ENCODE peak calls at places on chromosomes 11 and 22, in seven cellular contexts. Y, I, N, O, C, W and H are unnamed samples.

GRCh38 chr22:41687901-41688364 is 734 bp downstream of the SNU13 start:
- DNase-seq in N (no peak), Y (no peak), O (peak; percentile 24), C (peak; percentile 52), W (peak; percentile 35), I (peak; percentile 6), H (peak; percentile 54)

GRCh38 chr11:12968101-12968500 is 41.0 kb upstream of the RASSF10 start:
- DNase-seq in I (peak; percentile 69), C (no peak), O (no peak), N (no peak), Y (no peak), W (peak; percentile 73), H (no peak)

GRCh38 chr11:86548278-86548917 is 124.0 kb downstream of the ME3 start:
- DNase-seq in Y (no peak), N (no peak), I (no peak), C (peak; percentile 64), W (no peak), O (peak; percentile 56), H (no peak)

GRCh38 chr11:66491315-66491935 is 11.2 kb downstream of the DPP3 start:
- DNase-seq in I (no peak), W (no peak), C (no peak), N (no peak), O (no peak), Y (no peak), H (peak; percentile 59)

GRCh38 chr11:70517996-70518907 is 119.9 kb downstream of the CTTN start:
- DNase-seq in C (no peak), N (no peak), Y (no peak), W (peak; percentile 95), I (peak; percentile 56), O (peak; percentile 15), H (no peak)

GRCh38 chr22:21087119-21087518 is 41.4 kb downstream of the LRRC74B start:
- DNase-seq in N (no peak), W (no peak), Y (no peak), O (no peak), I (no peak), C (no peak), H (no peak)

GRCh38 chr11:119100246-119100959 is 1.2 kb downstream of the DPAGT1 start:
- DNase-seq in N (no peak), C (peak; percentile 50), O (peak; percentile 60), Y (no peak), W (peak; percentile 48), I (peak; percentile 76), H (peak; percentile 55)

GRCh38 chr11:45663486-45664375 is 1.7 kb downstream of the CHST1 start:
- DNase-seq in O (no peak), Y (no peak), I (peak; percentile 3), N (no peak), C (no peak), W (no peak), H (no peak)

GRCh38 chr11:19977941-19978340 is 182.3 kb downstream of the DBX1 start:
- DNase-seq in N (no peak), O (no peak), W (no peak), I (no peak), Y (no peak), C (no peak), H (no peak)

DNA sequence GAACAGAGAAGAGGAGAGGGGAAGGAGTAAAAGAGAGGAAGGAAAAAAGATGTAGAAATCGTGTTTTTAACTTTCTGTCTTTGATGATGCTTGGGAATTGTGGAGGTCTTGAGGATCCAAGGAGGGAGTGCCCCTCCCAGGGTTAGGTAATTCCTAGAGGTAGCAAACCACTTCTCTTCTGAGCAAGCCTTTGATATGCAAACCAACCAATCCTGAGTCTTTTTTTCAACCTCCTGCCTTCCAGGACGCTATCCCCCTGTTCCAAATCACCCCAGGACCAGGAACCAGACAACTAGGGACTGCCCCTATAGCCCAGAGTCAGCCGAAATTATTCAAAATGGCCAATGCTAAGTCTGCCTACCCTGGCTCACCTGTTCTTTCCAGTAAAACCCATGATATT is 236.3 kb downstream of the MIAT start:
- DNase-seq in W (no peak), O (no peak), C (no peak), Y (no peak), N (no peak), I (no peak), H (no peak)
- H3K9ac ChIP-seq in W (no peak overlapping the region), O (no peak overlapping the region), C (no peak overlapping the region), Y (no peak overlapping the region), N (no peak overlapping the region), I (no peak overlapping the region), H (no peak overlapping the region)

GRCh38 chr11:97109078-97109477 is 719.3 kb downstream of the JRKL start:
- DNase-seq in O (no peak), N (no peak), W (no peak), I (no peak), Y (no peak), C (no peak), H (no peak)
- H3K9ac ChIP-seq in O (no peak overlapping the region), N (no peak overlapping the region), W (no peak overlapping the region), I (no peak overlapping the region), Y (no peak overlapping the region), C (no peak overlapping the region), H (no peak overlapping the region)

DNA sequence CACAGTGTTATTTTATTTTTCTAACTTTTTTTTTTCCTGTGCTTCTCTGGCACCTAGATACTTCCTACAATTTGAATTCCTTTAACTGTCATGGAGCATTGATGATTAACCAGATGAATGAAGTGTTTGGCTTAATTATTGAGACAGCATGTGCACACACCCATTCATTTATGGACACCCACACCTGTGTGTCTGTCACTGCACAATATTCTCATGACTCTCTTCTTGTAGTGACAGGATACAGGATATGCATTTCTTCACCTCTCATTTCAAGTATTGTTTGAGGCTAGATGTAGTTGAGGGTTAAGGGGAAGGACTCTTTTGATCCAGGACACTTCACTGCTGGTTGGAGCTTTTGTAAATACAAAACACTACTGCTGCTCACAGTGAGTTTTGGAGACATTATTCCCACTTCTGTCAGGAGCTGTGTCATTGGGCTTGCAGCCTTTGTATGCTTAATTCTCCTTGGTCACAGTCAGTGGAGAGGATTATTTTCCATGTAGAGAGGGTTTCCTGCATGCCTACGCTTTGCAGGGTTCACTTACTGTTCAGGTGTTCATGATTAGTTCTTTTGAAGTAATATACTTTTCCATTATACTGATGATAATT is 33.5 kb downstream of the SPECC1L start:
- DNase-seq in O (no peak), N (no peak), I (no peak), Y (no peak), W (no peak), C (no peak), H (no peak)
- H3K9ac ChIP-seq in O (no peak overlapping the region), N (no peak overlapping the region), I (no peak overlapping the region), Y (no peak overlapping the region), W (no peak overlapping the region), C (no peak overlapping the region), H (no peak overlapping the region)

GRCh38 chr11:64850979-64851567 is 6.6 kb upstream of the CDC42BPG start:
- DNase-seq in O (peak; percentile 50), Y (no peak), C (no peak), I (no peak), W (no peak), N (no peak), H (no peak)
- H3K9ac ChIP-seq in O (peak overlapping the region; percentile 11), Y (peak overlapping the region; percentile 8), C (no peak overlapping the region), I (no peak overlapping the region), W (no peak overlapping the region), N (no peak overlapping the region), H (no peak overlapping the region)

DNA sequence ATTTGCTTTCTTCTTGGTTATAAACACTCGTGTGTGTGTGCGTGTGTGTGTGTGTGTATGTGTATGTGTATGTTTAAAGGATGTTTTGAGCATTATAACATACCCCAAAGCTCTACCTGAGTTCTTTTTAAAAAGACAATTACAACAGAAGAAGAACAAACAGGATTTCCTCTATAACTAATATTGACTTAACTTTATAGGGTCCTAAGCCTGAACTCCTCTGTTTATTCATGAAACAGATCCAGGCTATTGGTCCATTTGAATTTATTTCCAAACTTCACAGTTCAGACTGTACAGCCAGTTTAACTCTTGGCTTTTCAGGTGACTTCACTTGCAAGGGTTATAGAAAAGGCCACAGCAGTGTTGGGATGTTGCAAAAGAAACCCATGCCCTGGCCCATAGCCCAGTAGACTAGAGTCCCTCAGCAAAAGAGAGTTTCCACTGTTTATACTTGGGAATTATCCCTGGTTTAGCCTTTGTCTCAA is 23.5 kb upstream of the PDE3B start:
- DNase-seq in I (no peak), C (no peak), O (peak; percentile 88), N (no peak), W (no peak), Y (peak; percentile 47), H (no peak)
- H3K9ac ChIP-seq in I (no peak overlapping the region), C (no peak overlapping the region), O (no peak overlapping the region), N (no peak overlapping the region), W (no peak overlapping the region), Y (no peak overlapping the region), H (no peak overlapping the region)